ENCODE peak calls at places on chromosomes 7 and 10, in eight cellular contexts. O, N, I, M, Q, J, U and E are unnamed samples.

GRCh38 chr10:7406712-7407333 is 4.0 kb downstream of the SFMBT2 start:
- DNase-seq in N (no peak), J (no peak), U (peak), Q (no peak), M (no peak), I (no peak), O (peak), E (no peak)

GRCh38 chr7:128904381-128905197 is 5.9 kb downstream of the KCP start:
- DNase-seq in U (peak), N (peak), O (peak), M (no peak), I (no peak), J (no peak), Q (no peak), E (no peak)

GRCh38 chr10:57218382-57218781 is 857.3 kb upstream of the ZWINT start:
- DNase-seq in U (no peak), J (no peak), N (no peak), O (no peak), Q (no peak), M (no peak), I (no peak), E (no peak)

GRCh38 chr10:50367732-50368131 is 116.4 kb upstream of the ASAH2 start:
- DNase-seq in Q (no peak), N (peak), M (no peak), J (no peak), U (peak), I (no peak), O (peak), E (no peak)

GRCh38 chr10:72370201-72370722 is 15.5 kb upstream of the DNAJB12 start:
- DNase-seq in U (no peak), Q (no peak), M (no peak), J (no peak), O (no peak), N (peak), I (no peak), E (no peak)

GRCh38 chr10:18658301-18658991 is 785 bp upstream of the ARL5B start:
- DNase-seq in N (peak), M (no peak), J (no peak), Q (no peak), U (peak), O (peak), I (no peak), E (no peak)

GRCh38 chr10:48536226-48536500 is 68.7 kb downstream of the ARHGAP22 start:
- DNase-seq in Q (no peak), N (no peak), J (no peak), U (no peak), M (no peak), I (no peak), O (no peak), E (no peak)

GRCh38 chr10:9853405-9854010 is 1164.2 kb upstream of the CELF2 start:
- DNase-seq in U (no peak), J (no peak), N (no peak), M (no peak), O (no peak), Q (no peak), I (no peak), E (no peak)

GRCh38 chr7:114820993-114821945 is 100.6 kb upstream of the MDFIC start:
- DNase-seq in Q (no peak), I (no peak), O (no peak), M (no peak), N (no peak), J (no peak), U (peak), E (no peak)

GRCh38 chr7:16644987-16645592 is 464 bp downstream of the ANKMY2 start:
- DNase-seq in J (no peak), Q (peak), M (no peak), U (no peak), N (no peak), O (peak), I (no peak), E (no peak)

GRCh38 chr7:152617056-152617455 is 58.9 kb downstream of the XRCC2 start:
- DNase-seq in J (no peak), U (peak), Q (no peak), N (no peak), M (no peak), I (no peak), O (no peak), E (no peak)

GRCh38 chr7:148700693-148701092 is 2.0 kb downstream of the CUL1 start:
- DNase-seq in I (no peak), J (no peak), U (peak), O (peak), M (peak), Q (peak), N (peak), E (no peak)

GRCh38 chr10:96390460-96390864 is 31.7 kb upstream of the OPALIN start:
- DNase-seq in U (no peak), O (no peak), Q (no peak), I (no peak), J (no peak), M (no peak), N (no peak), E (no peak)

GRCh38 chr10:49307921-49308320 is 9.0 kb downstream of the C10orf71 start:
- DNase-seq in N (no peak), U (no peak), M (no peak), Q (no peak), J (no peak), O (no peak), I (no peak), E (no peak)

GRCh38 chr10:85786401-85786899 is 580.1 kb downstream of the GRID1 start:
- DNase-seq in N (no peak), O (peak), Q (no peak), I (no peak), U (no peak), M (no peak), J (no peak), E (no peak)

GRCh38 chr10:71649631-71650030 is 69.9 kb downstream of the C10orf105 start:
- DNase-seq in I (no peak), U (no peak), Q (no peak), O (no peak), N (no peak), M (no peak), J (no peak), E (no peak)

GRCh38 chr10:33935350-33935749 is 600.9 kb upstream of the NRP1 start:
- DNase-seq in I (no peak), Q (no peak), N (no peak), M (no peak), O (no peak), J (no peak), U (no peak), E (no peak)

GRCh38 chr7:21412291-21412896 is 15.5 kb upstream of the SP4 start:
- DNase-seq in Q (no peak), O (no peak), N (peak), M (no peak), J (no peak), I (no peak), U (no peak), E (no peak)

GRCh38 chr10:123996302-123996701 is 97.1 kb downstream of the CHST15 start:
- DNase-seq in Q (no peak), J (no peak), M (no peak), N (no peak), I (no peak), U (no peak), O (no peak), E (no peak)

GRCh38 chr10:128431506-128431905 is 305.3 kb upstream of the MKI67 start:
- DNase-seq in M (no peak), N (no peak), U (no peak), I (no peak), J (no peak), O (no peak), Q (no peak), E (no peak)

GRCh38 chr7:45215611-45216062 is 58.0 kb downstream of the RAMP3 start:
- DNase-seq in U (no peak), N (no peak), J (no peak), Q (no peak), O (no peak), I (no peak), M (no peak), E (no peak)

GRCh38 chr7:7704867-7705266 is 13.5 kb downstream of the RPA3 start:
- DNase-seq in U (no peak), M (no peak), Q (no peak), J (peak), I (no peak), N (no peak), O (no peak), E (no peak)

GRCh38 chr10:84291389-84291788 is 37.0 kb upstream of the CCSER2 start:
- DNase-seq in I (no peak), J (peak), N (no peak), Q (no peak), U (peak), O (peak), M (no peak), E (no peak)

GRCh38 chr10:122407375-122408125 is 33.0 kb downstream of the PLEKHA1 start:
- DNase-seq in I (peak), Q (no peak), M (no peak), U (no peak), J (no peak), O (no peak), N (peak), E (no peak)

GRCh38 chr10:100046088-100046487 is 35.6 kb downstream of the CPN1 start:
- DNase-seq in J (no peak), U (peak), I (peak), M (peak), O (peak), Q (peak), N (peak), E (peak)

GRCh38 chr10:17742918-17743317 is 9.1 kb upstream of the TMEM236 start:
- DNase-seq in I (no peak), O (peak), Q (peak), J (no peak), M (peak), U (peak), N (peak), E (peak)

GRCh38 chr7:72435366-72435765 is 23.2 kb upstream of the CALN1 start:
- DNase-seq in I (no peak), J (no peak), Q (no peak), O (no peak), N (no peak), M (no peak), U (no peak), E (no peak)

GRCh38 chr7:37193775-37194135 is 254.9 kb downstream of the ELMO1 start:
- DNase-seq in M (no peak), U (no peak), N (no peak), I (no peak), J (no peak), O (no peak), Q (no peak), E (no peak)

GRCh38 chr10:129759214-129760002 is 204.7 kb downstream of the EBF3 start:
- DNase-seq in O (no peak), I (no peak), N (no peak), Q (no peak), J (no peak), M (no peak), U (no peak), E (no peak)

GRCh38 chr7:122901250-122901649 is 15.0 kb upstream of the CADPS2 start:
- DNase-seq in M (no peak), O (no peak), U (no peak), J (no peak), I (no peak), N (no peak), Q (no peak), E (no peak)

GRCh38 chr7:24290004-24290641 is 6.1 kb downstream of the NPY start:
- DNase-seq in J (peak), I (no peak), O (peak), N (peak), U (peak), M (no peak), Q (no peak), E (no peak)

GRCh38 chr7:45606050-45606449 is 31.9 kb downstream of the ADCY1 start:
- DNase-seq in M (no peak), N (no peak), O (no peak), I (no peak), U (no peak), J (no peak), Q (no peak), E (no peak)